ENCODE peak calls at places on chromosome 21, in ten cellular contexts. V, Z, I, P, X, B, C, K, Y and N are unnamed samples.

GRCh38 chr21:38806153-38806941 is 618 bp downstream of the ETS2 start:
- DNase-seq in V (peak; percentile 73), Z (peak; percentile 73), I (peak; percentile 44), P (peak; percentile 45), X (peak; percentile 42), B (no peak), C (no peak), K (no peak), Y (no peak), N (no peak)

GRCh38 chr21:9839011-9839661 is 682.2 kb upstream of the TPTE start:
- DNase-seq in V (no peak), Z (peak; percentile 72), I (no peak), P (no peak), X (no peak), B (no peak), C (no peak), K (no peak), Y (no peak), N (no peak)

GRCh38 chr21:39641827-39642450 is 29.2 kb downstream of the B3GALT5 start:
- DNase-seq in V (no peak), Z (no peak), I (no peak), P (no peak), X (no peak), B (no peak), C (no peak), K (no peak), Y (no peak), N (no peak)

GRCh38 chr21:35470522-35470921 is 421.4 kb upstream of the RUNX1 start:
- DNase-seq in V (no peak), Z (no peak), I (no peak), P (no peak), X (no peak), B (no peak), C (no peak), K (no peak), Y (no peak), N (no peak)

GRCh38 chr21:17931080-17931479 is 111.9 kb upstream of the C21orf91 start:
- DNase-seq in V (no peak), Z (no peak), I (no peak), P (no peak), X (no peak), B (no peak), C (no peak), K (peak; percentile 4), Y (no peak), N (no peak)

GRCh38 chr21:16910435-16911165 is 602.2 kb upstream of the CXADR start:
- DNase-seq in V (no peak), Z (no peak), I (no peak), P (no peak), X (no peak), B (no peak), C (no peak), K (no peak), Y (no peak), N (no peak)

GRCh38 chr21:23936224-23936623 is 1671.1 kb downstream of the MRPL39 start:
- DNase-seq in V (no peak), Z (no peak), I (no peak), P (no peak), X (no peak), B (no peak), C (peak; percentile 11), K (peak; percentile 0), Y (no peak), N (no peak)

GRCh38 chr21:35859677-35860076 is 200.6 kb downstream of the SETD4 start:
- DNase-seq in V (no peak), Z (no peak), I (no peak), P (no peak), X (no peak), B (no peak), C (no peak), K (no peak), Y (no peak), N (no peak)

GRCh38 chr21:46662765-46663500 is 27.5 kb downstream of the PRMT2 start:
- DNase-seq in V (no peak), Z (no peak), I (no peak), P (no peak), X (no peak), B (no peak), C (no peak), K (no peak), Y (peak; percentile 11), N (no peak)

GRCh38 chr21:35573472-35574389 is 486.6 kb downstream of the SETD4 start:
- DNase-seq in V (no peak), Z (no peak), I (no peak), P (no peak), X (no peak), B (no peak), C (no peak), K (no peak), Y (no peak), N (no peak)

GRCh38 chr21:17428980-17429379 is 83.9 kb upstream of the CXADR start:
- DNase-seq in V (no peak), Z (no peak), I (no peak), P (no peak), X (no peak), B (no peak), C (no peak), K (no peak), Y (no peak), N (no peak)

GRCh38 chr21:34908424-34909055 is 140.6 kb downstream of the RUNX1 start:
- DNase-seq in V (no peak), Z (no peak), I (no peak), P (no peak), X (no peak), B (no peak), C (peak; percentile 37), K (peak; percentile 48), Y (no peak), N (no peak)

GRCh38 chr21:45867041-45867630 is 114.4 kb upstream of the COL6A1 start:
- DNase-seq in V (no peak), Z (no peak), I (no peak), P (no peak), X (no peak), B (no peak), C (no peak), K (no peak), Y (no peak), N (no peak)

GRCh38 chr21:15122241-15122640 is 57.4 kb upstream of the NRIP1 start:
- DNase-seq in V (no peak), Z (no peak), I (no peak), P (no peak), X (no peak), B (peak; percentile 91), C (peak; percentile 32), K (peak; percentile 21), Y (no peak), N (no peak)

GRCh38 chr21:34008618-34009017 is 64.8 kb upstream of the MRPS6 start:
- DNase-seq in V (no peak), Z (no peak), I (no peak), P (no peak), X (no peak), B (no peak), C (no peak), K (no peak), Y (no peak), N (no peak)

DNA sequence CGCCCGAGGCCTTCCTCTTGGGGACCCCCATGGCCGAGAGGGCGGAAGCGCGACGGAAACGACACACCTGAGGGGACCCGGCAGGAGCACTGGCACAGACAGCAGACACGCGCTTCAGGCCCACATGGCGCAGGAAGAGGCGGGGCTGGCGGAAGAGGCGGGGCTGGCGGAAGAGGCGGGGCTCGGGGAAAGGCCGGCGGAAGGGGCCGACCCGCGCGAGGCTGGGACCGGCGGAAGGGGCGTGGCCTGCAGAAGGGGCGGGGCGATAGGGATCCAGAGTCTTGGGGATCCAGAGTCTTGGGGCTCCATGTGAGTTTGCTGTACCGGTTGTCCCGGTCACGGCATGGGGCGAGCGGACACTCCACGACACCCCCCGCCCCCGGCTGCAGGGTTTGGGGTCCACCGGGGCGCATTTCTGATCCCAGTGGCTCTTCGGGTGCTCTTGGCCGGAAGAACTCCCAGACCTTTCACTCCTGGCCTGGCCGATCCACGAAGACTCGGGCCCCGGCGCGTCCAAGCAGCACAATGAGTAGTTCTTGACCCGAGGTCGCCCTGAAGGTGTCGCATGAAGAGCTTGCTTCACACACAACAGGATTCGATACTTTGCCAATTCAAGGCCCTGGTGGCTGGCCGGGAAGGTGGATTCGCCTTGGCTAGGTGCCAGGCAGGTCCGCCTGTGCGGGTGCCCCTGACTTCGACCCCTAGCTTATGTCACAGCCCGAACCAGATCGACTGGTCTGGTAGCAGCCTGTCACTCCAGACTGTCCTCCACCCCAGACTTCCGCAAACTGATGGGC is at the start of gene URB1:
- DNase-seq in V (peak; percentile 98), Z (peak; percentile 99), I (peak; percentile 94), P (peak; percentile 95), X (peak; percentile 93), B (peak; percentile 88), C (peak; percentile 92), K (peak; percentile 79), Y (peak; percentile 80), N (no peak)
- H3K27ac ChIP-seq in V (no peak within 1 kb of the TSS), Z (peak within 1 kb of the TSS; percentile 83), I (peak within 1 kb of the TSS; percentile 93), P (peak within 1 kb of the TSS; percentile 86), X (peak within 1 kb of the TSS; percentile 83), B (peak within 1 kb of the TSS; percentile 85), C (peak within 1 kb of the TSS; percentile 81), K (peak within 1 kb of the TSS; percentile 75), Y (peak within 1 kb of the TSS; percentile 57), N (peak within 1 kb of the TSS; percentile 83)

GRCh38 chr21:31515253-31515652 is 144.2 kb upstream of the SOD1 start:
- DNase-seq in V (no peak), Z (no peak), I (no peak), P (no peak), X (no peak), B (no peak), C (no peak), K (no peak), Y (no peak), N (no peak)
- H3K27ac ChIP-seq in V (no peak overlapping the region), Z (no peak overlapping the region), I (no peak overlapping the region), P (no peak overlapping the region), X (no peak overlapping the region), B (no peak overlapping the region), C (no peak overlapping the region), K (no peak overlapping the region), Y (no peak overlapping the region), N (no peak overlapping the region)

DNA sequence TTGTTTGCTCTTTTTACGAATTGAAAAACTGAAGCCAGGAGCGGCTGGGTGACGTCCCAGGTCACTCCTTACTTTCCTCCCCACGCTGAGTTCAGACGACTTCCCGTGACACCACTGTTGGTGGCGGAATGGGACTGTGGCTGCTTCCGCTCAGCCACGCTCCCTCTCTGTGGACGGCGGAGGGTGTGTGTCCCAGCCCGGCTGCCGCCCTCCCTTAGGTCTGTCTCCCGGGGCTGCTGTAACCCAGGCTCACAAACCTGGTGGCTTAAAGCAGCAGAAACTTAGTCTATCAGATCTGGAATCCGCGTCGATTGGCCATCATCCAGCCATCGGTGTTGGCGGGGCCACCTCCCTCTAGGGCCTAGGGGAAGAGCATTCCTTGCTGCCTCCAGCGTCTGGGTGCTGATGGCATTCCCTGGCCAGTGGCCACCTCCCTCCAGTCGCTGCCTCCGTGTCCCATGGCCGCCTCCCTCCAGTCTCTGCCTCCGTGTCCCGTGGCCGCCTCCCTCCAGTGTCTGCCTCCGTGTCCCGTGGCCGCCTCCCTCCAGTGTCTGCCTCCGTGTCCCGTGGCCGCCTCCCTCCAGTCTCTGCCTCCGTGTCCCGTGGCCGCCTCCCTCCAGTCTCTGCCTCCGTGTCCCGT is 17.5 kb downstream of the TRPM2 start:
- DNase-seq in V (peak; percentile 44), Z (no peak), I (no peak), P (no peak), X (no peak), B (no peak), C (no peak), K (no peak), Y (no peak), N (no peak)
- H3K27ac ChIP-seq in V (no peak overlapping the region), Z (no peak overlapping the region), I (no peak overlapping the region), P (no peak overlapping the region), X (no peak overlapping the region), B (no peak overlapping the region), C (no peak overlapping the region), K (no peak overlapping the region), Y (no peak overlapping the region), N (no peak overlapping the region)

GRCh38 chr21:42314616-42315295 is 453 bp downstream of the TFF3 start:
- DNase-seq in V (no peak), Z (no peak), I (no peak), P (peak; percentile 59), X (no peak), B (no peak), C (no peak), K (no peak), Y (no peak), N (no peak)
- H3K27ac ChIP-seq in V (no peak overlapping the region), Z (no peak overlapping the region), I (no peak overlapping the region), P (peak overlapping the region; percentile 87), X (no peak overlapping the region), B (no peak overlapping the region), C (no peak overlapping the region), K (no peak overlapping the region), Y (no peak overlapping the region), N (no peak overlapping the region)